ENCODE peak calls at places on chromosome 17, in eight cellular contexts. Z is NCI-H1048, F is mucosa of gallbladder, O is substantia nigra, U is NCI-H69, J is breast epithelium, K is HS-5, M is left cardiac atrium. Y is an unnamed sample.

GRCh38 chr17:75036643-75037268 is 10.0 kb downstream of the ATP5PD start:
- DNase-seq in J (peak; percentile 57), M (peak; percentile 94), O (no peak), Z (no peak), F (peak; percentile 73), K (peak; percentile 65), U (peak; percentile 95), Y (no peak)

GRCh38 chr17:55463600-55463999 is 42.0 kb upstream of the MMD start:
- DNase-seq in Z (no peak), K (no peak), F (no peak), J (no peak), U (no peak), M (no peak), O (no peak), Y (peak; percentile 17)

GRCh38 chr17:42294469-42295398 is 6.4 kb downstream of the STAT5A start:
- DNase-seq in O (no peak), M (no peak), Z (no peak), U (no peak), J (peak; percentile 57), F (no peak), K (no peak), Y (no peak)

GRCh38 chr17:79907855-79908254 is 68.6 kb upstream of the CBX4 start:
- DNase-seq in F (peak; percentile 66), U (peak; percentile 21), M (peak; percentile 57), O (no peak), Z (no peak), K (no peak), J (no peak), Y (no peak)

GRCh38 chr17:78234261-78234865 is 2.9 kb downstream of the TMEM235 start:
- DNase-seq in O (no peak), U (no peak), K (no peak), Z (no peak), M (no peak), J (no peak), F (no peak), Y (no peak)

GRCh38 chr17:21194688-21195087 is 19.3 kb downstream of the TMEM11 start:
- DNase-seq in K (no peak), O (peak; percentile 14), J (no peak), M (peak; percentile 48), U (peak; percentile 62), Z (no peak), F (no peak), Y (no peak)

GRCh38 chr17:61205931-61206330 is 193.7 kb upstream of the TBX2 start:
- DNase-seq in F (no peak), O (no peak), J (no peak), M (no peak), K (no peak), Z (no peak), U (peak; percentile 49), Y (no peak)

GRCh38 chr17:17824780-17825614 is 11.8 kb downstream of the SREBF1 start:
- DNase-seq in U (peak; percentile 16), Z (no peak), F (no peak), J (no peak), K (no peak), M (peak; percentile 51), O (no peak), Y (no peak)

GRCh38 chr17:37476431-37477130 is 13.1 kb upstream of the DUSP14 start:
- DNase-seq in K (peak; percentile 62), Z (no peak), U (peak; percentile 93), F (peak; percentile 20), O (no peak), M (peak; percentile 40), J (peak; percentile 90), Y (no peak)

GRCh38 chr17:48356866-48357265 is 73.1 kb downstream of the SKAP1 start:
- DNase-seq in U (peak; percentile 9), F (no peak), K (no peak), Z (no peak), J (no peak), O (no peak), M (no peak), Y (no peak)

GRCh38 chr17:50123649-50124349 is 6.2 kb downstream of the SAMD14 start:
- DNase-seq in K (no peak), J (no peak), F (no peak), O (no peak), Z (no peak), U (peak; percentile 94), M (no peak), Y (no peak)

GRCh38 chr17:17115620-17116019 is 73.4 kb downstream of the MPRIP start:
- DNase-seq in F (no peak), Z (no peak), J (no peak), U (no peak), O (no peak), M (no peak), K (no peak), Y (no peak)